ENCODE peak calls at places on chromosome 5, in eight cellular contexts. Z is H1, Q is SK-N-SH, W is IMR-90, H is HCT116, C is A549, M is K562, V is GM12878. N is an unnamed sample.

GRCh38 chr5:80959768-80960442 is at the start of gene RASGRF2:
- DNase-seq in H (no peak), M (no peak), Z (peak; percentile 72), C (no peak), W (peak; percentile 44), Q (peak; percentile 87), V (no peak), N (peak; percentile 76)

GRCh38 chr5:142296914-142297417 is 27.9 kb downstream of the SPRY4 start:
- DNase-seq in W (peak; percentile 90), C (no peak), M (no peak), H (no peak), V (no peak), Z (no peak), Q (no peak), N (peak; percentile 77)

GRCh38 chr5:179680014-179680779 is 637 bp downstream of the CBY3 start:
- DNase-seq in Z (no peak), C (no peak), M (no peak), W (no peak), Q (no peak), V (no peak), H (no peak), N (peak; percentile 98)

GRCh38 chr5:44613951-44614350 is 194.8 kb upstream of the MRPS30 start:
- DNase-seq in Q (no peak), W (no peak), M (no peak), Z (no peak), H (no peak), C (no peak), V (no peak), N (no peak)

GRCh38 chr5:172499287-172499686 is 45.0 kb upstream of the SH3PXD2B start:
- DNase-seq in V (no peak), H (no peak), Q (no peak), C (no peak), W (no peak), M (no peak), Z (peak; percentile 16), N (no peak)

GRCh38 chr5:59207416-59207815 is 624.5 kb downstream of the RAB3C start:
- DNase-seq in Q (no peak), H (no peak), Z (no peak), C (no peak), V (no peak), W (peak; percentile 2), M (no peak), N (no peak)

GRCh38 chr5:93886917-93887361 is 145.5 kb upstream of the POU5F2 start:
- DNase-seq in Q (no peak), W (peak; percentile 21), V (no peak), Z (no peak), M (no peak), H (no peak), C (no peak), N (no peak)

GRCh38 chr5:158236511-158237335 is 377.8 kb upstream of the CLINT1 start:
- DNase-seq in Q (no peak), H (no peak), M (no peak), C (no peak), V (no peak), W (no peak), Z (no peak), N (no peak)

GRCh38 chr5:112264151-112264550 is 154.9 kb downstream of the EPB41L4A start:
- DNase-seq in W (no peak), H (no peak), Z (no peak), C (no peak), V (no peak), Q (no peak), M (no peak), N (no peak)

GRCh38 chr5:179819296-179820126 is 1.2 kb upstream of the SQSTM1 start:
- DNase-seq in H (no peak), W (peak; percentile 77), M (peak; percentile 60), C (no peak), Q (peak; percentile 59), Z (peak; percentile 79), V (no peak), N (peak; percentile 82)

GRCh38 chr5:123776761-123777160 is 264.8 kb downstream of the CSNK1G3 start:
- DNase-seq in C (no peak), W (peak; percentile 88), M (no peak), V (no peak), Q (no peak), H (no peak), Z (no peak), N (no peak)

GRCh38 chr5:961711-962240 is 46.8 kb upstream of the NKD2 start:
- DNase-seq in Q (no peak), W (no peak), H (no peak), V (no peak), M (no peak), C (no peak), Z (no peak), N (no peak)

GRCh38 chr5:117376748-117377147 is 802.1 kb upstream of the SEMA6A start:
- DNase-seq in Q (no peak), H (no peak), V (no peak), C (no peak), W (no peak), M (no peak), Z (no peak), N (no peak)

GRCh38 chr5:167792538-167792937 is 498.9 kb upstream of the WWC1 start:
- DNase-seq in C (no peak), W (no peak), H (no peak), Q (no peak), V (no peak), Z (no peak), M (no peak), N (no peak)

GRCh38 chr5:14816999-14817761 is 54.4 kb downstream of the ANKH start:
- DNase-seq in H (no peak), M (no peak), W (peak; percentile 93), C (no peak), V (no peak), Z (no peak), Q (no peak), N (no peak)
- H3K4me3 ChIP-seq in H (no peak overlapping the region), M (no peak overlapping the region), W (no peak overlapping the region), C (no peak overlapping the region), V (no peak overlapping the region), Z (no peak overlapping the region), Q (no peak overlapping the region), N (no peak overlapping the region)

GRCh38 chr5:108271127-108271526 is 110.8 kb downstream of the FBXL17 start:
- DNase-seq in Q (peak; percentile 34), Z (no peak), W (no peak), C (no peak), V (no peak), M (peak; percentile 60), H (no peak), N (no peak)

GRCh38 chr5:108263338-108263737 is 118.6 kb downstream of the FBXL17 start:
- DNase-seq in H (no peak), W (no peak), Q (no peak), Z (no peak), V (no peak), M (no peak), C (no peak), N (no peak)

GRCh38 chr5:108260858-108261170 is 121.1 kb downstream of the FBXL17 start:
- DNase-seq in M (no peak), Z (no peak), W (no peak), Q (no peak), C (no peak), H (no peak), V (no peak), N (no peak)

GRCh38 chr5:108264533-108264932 is 117.4 kb downstream of the FBXL17 start:
- DNase-seq in M (no peak), Q (no peak), Z (no peak), C (no peak), V (no peak), H (no peak), W (no peak), N (no peak)

DNA sequence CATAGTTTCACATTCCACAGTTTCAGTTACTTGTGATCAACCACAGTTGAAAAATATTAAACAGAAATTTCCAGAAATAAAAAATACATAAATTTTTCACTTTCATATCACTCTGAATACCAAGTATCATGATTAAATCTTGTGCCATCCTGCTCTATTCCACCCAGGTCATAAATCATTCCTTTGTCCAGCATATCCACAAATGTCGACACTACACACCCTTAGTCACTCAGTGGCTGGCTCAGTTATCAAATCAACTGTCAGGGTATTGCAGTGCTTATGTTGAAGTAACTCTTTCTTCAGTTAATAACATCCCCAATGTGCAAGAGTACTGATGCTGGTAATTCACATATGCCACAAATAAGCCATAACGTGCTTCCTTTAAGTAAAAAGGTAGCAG is 115.7 kb downstream of the FBXL17 start:
- DNase-seq in Q (no peak), W (peak; percentile 11), V (no peak), H (no peak), Z (no peak), C (no peak), M (no peak), N (no peak)
- TF ChIP-seq RAD21 in Q (no peak), W (no peak), V (no peak), H (no peak), Z (no peak), C (no peak), M (no peak), N (no peak)

DNA sequence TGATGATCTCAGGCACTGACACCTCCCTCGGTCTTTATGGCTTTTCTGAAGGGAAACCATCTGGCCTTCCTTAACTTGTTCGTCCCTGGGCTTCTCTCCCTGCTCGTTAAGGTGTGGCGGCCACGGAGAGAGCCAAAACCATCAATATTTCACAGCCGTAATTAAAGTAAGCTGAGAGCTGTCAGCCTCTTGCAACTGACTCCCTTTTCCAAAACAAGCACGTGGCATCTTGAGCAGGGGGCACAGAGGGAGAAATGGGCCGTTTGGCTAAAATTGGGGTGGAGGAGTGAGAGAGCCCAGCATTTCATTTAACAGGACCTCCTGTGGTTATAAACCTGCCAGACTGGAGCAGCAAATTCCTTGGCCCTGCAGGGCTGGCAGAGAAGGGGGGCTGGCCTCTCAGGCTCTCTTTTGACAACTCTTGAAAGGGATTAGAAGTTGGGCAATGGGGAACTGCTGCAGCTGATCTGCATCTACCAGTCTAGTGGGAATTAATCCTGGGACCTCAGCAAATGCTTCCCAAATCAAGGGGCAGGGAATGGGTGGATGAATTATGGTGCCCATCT is 7.3 kb upstream of the POU4F3 start:
- DNase-seq in V (no peak), W (no peak), M (no peak), C (no peak), Q (no peak), Z (peak; percentile 60), H (no peak), N (no peak)
- H3K4me3 ChIP-seq in V (no peak overlapping the region), W (no peak overlapping the region), M (no peak overlapping the region), C (no peak overlapping the region), Q (no peak overlapping the region), Z (no peak overlapping the region), H (no peak overlapping the region), N (no peak overlapping the region)

GRCh38 chr5:166166071-166166470 is 2125.4 kb upstream of the WWC1 start:
- DNase-seq in Z (no peak), H (no peak), C (no peak), V (no peak), Q (no peak), W (no peak), M (no peak), N (no peak)
- TF ChIP-seq RAD21 in Z (no peak), H (no peak), C (no peak), V (no peak), Q (no peak), W (no peak), M (no peak), N (no peak)